ENCODE peak calls at places on chromosomes 16 and 17, in ten cellular contexts. H is dorsolateral prefrontal cortex; X is activated CD4-positive, alpha-beta T cell treated with anti-CD3 and anti-CD28 coated beads, Interleukin-2, amount 50 U/mL, for 1 hour; I is A549; R is activated T-helper 1 cell treated with Interleukin-2 at 50 U/mL for 16 hours; S is anterior cingulate cortex; E is esophagus muscularis mucosa; B is nucleus accumbens; T is NCI-H82; C is stimulated activated CD4-positive, alpha-beta T cell treated with anti-CD3 and anti-CD28 coated beads, Interleukin-4, amount 100 ng/mL, for 48 hours. J is an unnamed sample.

GRCh38 chr17:39722104-39722503 is 8.2 kb downstream of the MIEN1 start:
- DNase-seq in S (no peak), R (no peak), H (no peak), X (no peak), C (no peak), I (no peak), T (no peak), B (no peak), E (no peak), J (no peak)

GRCh38 chr17:4001048-4001590 is 36.9 kb upstream of the ATP2A3 start:
- DNase-seq in R (no peak), S (no peak), C (no peak), B (no peak), T (no peak), X (no peak), I (no peak), H (peak; percentile 1), E (no peak), J (no peak)

GRCh38 chr17:48012151-48012520 is 25.5 kb downstream of the COPZ2 start:
- DNase-seq in E (no peak), I (no peak), T (peak; percentile 99), X (peak; percentile 64), C (peak; percentile 54), S (peak; percentile 59), B (peak; percentile 53), R (peak; percentile 48), H (peak; percentile 41), J (peak; percentile 69)

GRCh38 chr17:82754297-82755208 is 2.7 kb downstream of the TBCD start:
- DNase-seq in I (peak; percentile 63), B (peak; percentile 79), X (no peak), H (no peak), S (peak; percentile 65), C (no peak), T (peak; percentile 85), R (no peak), E (no peak), J (no peak)

GRCh38 chr17:82196273-82196672 is 16.4 kb downstream of the CCDC57 start:
- DNase-seq in T (no peak), S (no peak), E (no peak), C (no peak), B (no peak), X (no peak), I (no peak), R (no peak), H (no peak), J (no peak)

GRCh38 chr16:53915452-53916160 is 211.7 kb downstream of the FTO start:
- DNase-seq in R (no peak), I (no peak), C (no peak), S (no peak), E (no peak), H (no peak), X (no peak), T (no peak), B (no peak), J (no peak)

GRCh38 chr17:1110844-1111598 is 68.8 kb downstream of the ABR start:
- DNase-seq in E (no peak), H (no peak), X (no peak), B (no peak), T (peak; percentile 30), C (no peak), I (peak; percentile 90), R (no peak), S (no peak), J (no peak)

GRCh38 chr16:66120656-66121055 is 245.8 kb upstream of the CDH5 start:
- DNase-seq in X (no peak), C (no peak), S (no peak), I (no peak), T (no peak), B (no peak), E (no peak), R (no peak), H (no peak), J (no peak)

GRCh38 chr17:41008811-41009210 is at the start of gene KRTAP3-1:
- DNase-seq in B (no peak), X (no peak), I (no peak), H (no peak), S (no peak), E (peak; percentile 81), T (no peak), C (no peak), R (no peak), J (no peak)

GRCh38 chr16:22721497-22722100 is 92.4 kb upstream of the HS3ST2 start:
- DNase-seq in B (no peak), R (no peak), I (no peak), X (no peak), C (no peak), E (no peak), H (no peak), T (peak; percentile 15), S (no peak), J (no peak)

GRCh38 chr16:82643136-82643535 is 16.4 kb downstream of the CDH13 start:
- DNase-seq in S (no peak), X (no peak), B (no peak), H (no peak), R (no peak), I (no peak), T (no peak), E (no peak), C (no peak), J (no peak)

GRCh38 chr17:73119631-73120030 is 27.1 kb upstream of the SLC39A11 start:
- DNase-seq in C (no peak), X (no peak), E (no peak), I (no peak), S (no peak), T (peak; percentile 40), B (no peak), R (no peak), H (no peak), J (no peak)

GRCh38 chr17:52465407-52465806 is 306.9 kb upstream of the CA10 start:
- DNase-seq in B (no peak), S (no peak), T (no peak), X (no peak), R (no peak), E (no peak), I (no peak), C (no peak), H (no peak), J (no peak)

GRCh38 chr16:69709456-69710084 is 16.8 kb downstream of the NQO1 start:
- DNase-seq in H (no peak), B (no peak), T (peak; percentile 88), X (no peak), C (no peak), R (no peak), E (peak; percentile 57), I (peak; percentile 73), S (no peak), J (no peak)

GRCh38 chr16:67191995-67192681 is at the start of gene E2F4:
- DNase-seq in C (peak; percentile 88), S (peak; percentile 88), I (peak; percentile 92), X (peak; percentile 82), H (peak; percentile 88), T (peak; percentile 92), R (peak; percentile 84), B (peak; percentile 93), E (peak; percentile 97), J (peak; percentile 80)

GRCh38 chr17:82217120-82217529 is 4.5 kb upstream of the CCDC57 start:
- DNase-seq in I (no peak), B (no peak), H (no peak), X (no peak), C (no peak), R (no peak), S (no peak), T (no peak), E (no peak), J (no peak)

GRCh38 chr17:60135951-60136666 is 13.7 kb upstream of the CA4 start:
- DNase-seq in H (no peak), X (no peak), C (no peak), I (no peak), T (no peak), E (no peak), R (no peak), S (no peak), B (no peak), J (no peak)

GRCh38 chr16:969508-970378 is 1.0 kb downstream of the LMF1 start:
- DNase-seq in I (no peak), H (no peak), R (no peak), X (no peak), C (no peak), E (no peak), S (peak; percentile 31), T (no peak), B (no peak), J (no peak)